ENCODE peak calls at places on chromosomes 11 and 22, in nine cellular contexts. One of them, this sample, is unnamed.

GRCh38 chr22:19044381-19044780 is 77.8 kb downstream of the DGCR2 start:
- DNase-seq in fibroblast of pulmonary artery: no peak
- DNase-seq in epithelial cell of proximal tubule: no peak
- DNase-seq in OCI-LY7: no peak
- DNase-seq in endodermal cell: no peak
- DNase-seq in fibroblast of lung: no peak
- DNase-seq in gastrocnemius medialis: no peak
- DNase-seq in uterus: no peak
- DNase-seq in HL-60: no peak
- DNase-seq in this sample: no peak

GRCh38 chr11:102138677-102139076 is 28.4 kb downstream of the YAP1 start:
- DNase-seq in uterus: no peak
- DNase-seq in gastrocnemius medialis: no peak
- DNase-seq in fibroblast of pulmonary artery: peak; percentile 81
- DNase-seq in epithelial cell of proximal tubule: no peak
- DNase-seq in fibroblast of lung: peak; percentile 96
- DNase-seq in endodermal cell: no peak
- DNase-seq in HL-60: no peak
- DNase-seq in OCI-LY7: no peak
- DNase-seq in this sample: no peak

GRCh38 chr22:46649176-46650077 is 29.2 kb downstream of the GRAMD4 start:
- DNase-seq in fibroblast of pulmonary artery: peak; percentile 81
- DNase-seq in epithelial cell of proximal tubule: no peak
- DNase-seq in HL-60: no peak
- DNase-seq in OCI-LY7: no peak
- DNase-seq in uterus: no peak
- DNase-seq in fibroblast of lung: no peak
- DNase-seq in gastrocnemius medialis: peak; percentile 67
- DNase-seq in endodermal cell: no peak
- DNase-seq in this sample: no peak

GRCh38 chr11:46413755-46414465 is 22.3 kb upstream of the CHRM4 start:
- DNase-seq in epithelial cell of proximal tubule: no peak
- DNase-seq in fibroblast of pulmonary artery: no peak
- DNase-seq in endodermal cell: no peak
- DNase-seq in OCI-LY7: no peak
- DNase-seq in fibroblast of lung: no peak
- DNase-seq in gastrocnemius medialis: no peak
- DNase-seq in HL-60: no peak
- DNase-seq in uterus: no peak
- DNase-seq in this sample: no peak

GRCh38 chr11:9950462-9950861 is 286.6 kb downstream of the SWAP70 start:
- DNase-seq in OCI-LY7: no peak
- DNase-seq in epithelial cell of proximal tubule: no peak
- DNase-seq in HL-60: no peak
- DNase-seq in fibroblast of pulmonary artery: no peak
- DNase-seq in fibroblast of lung: no peak
- DNase-seq in endodermal cell: no peak
- DNase-seq in gastrocnemius medialis: no peak
- DNase-seq in uterus: no peak
- DNase-seq in this sample: no peak

GRCh38 chr22:39278040-39278439 is 33.3 kb upstream of the PDGFB start:
- DNase-seq in epithelial cell of proximal tubule: no peak
- DNase-seq in OCI-LY7: no peak
- DNase-seq in fibroblast of pulmonary artery: peak; percentile 45
- DNase-seq in fibroblast of lung: peak; percentile 43
- DNase-seq in uterus: no peak
- DNase-seq in HL-60: no peak
- DNase-seq in endodermal cell: no peak
- DNase-seq in gastrocnemius medialis: peak; percentile 34
- DNase-seq in this sample: no peak

GRCh38 chr11:72688929-72689328 is 14.7 kb upstream of the PDE2A start:
- DNase-seq in fibroblast of pulmonary artery: no peak
- DNase-seq in HL-60: no peak
- DNase-seq in fibroblast of lung: no peak
- DNase-seq in gastrocnemius medialis: no peak
- DNase-seq in OCI-LY7: no peak
- DNase-seq in epithelial cell of proximal tubule: no peak
- DNase-seq in endodermal cell: no peak
- DNase-seq in uterus: no peak
- DNase-seq in this sample: no peak

GRCh38 chr22:38715176-38715764 is 9.5 kb downstream of the GTPBP1 start:
- DNase-seq in fibroblast of pulmonary artery: no peak
- DNase-seq in endodermal cell: no peak
- DNase-seq in uterus: no peak
- DNase-seq in fibroblast of lung: no peak
- DNase-seq in HL-60: no peak
- DNase-seq in OCI-LY7: no peak
- DNase-seq in epithelial cell of proximal tubule: no peak
- DNase-seq in gastrocnemius medialis: no peak
- DNase-seq in this sample: no peak

GRCh38 chr22:20016734-20017621 is at the start of gene ARVCF:
- DNase-seq in epithelial cell of proximal tubule: peak; percentile 30
- DNase-seq in endodermal cell: peak; percentile 97
- DNase-seq in fibroblast of pulmonary artery: peak; percentile 89
- DNase-seq in OCI-LY7: peak; percentile 90
- DNase-seq in HL-60: peak; percentile 83
- DNase-seq in fibroblast of lung: peak; percentile 88
- DNase-seq in gastrocnemius medialis: peak; percentile 92
- DNase-seq in uterus: peak; percentile 88
- DNase-seq in this sample: peak; percentile 60

GRCh38 chr22:25417792-25418191 is 146.7 kb upstream of the GRK3 start:
- DNase-seq in endodermal cell: no peak
- DNase-seq in gastrocnemius medialis: no peak
- DNase-seq in epithelial cell of proximal tubule: no peak
- DNase-seq in fibroblast of lung: no peak
- DNase-seq in uterus: no peak
- DNase-seq in HL-60: no peak
- DNase-seq in OCI-LY7: peak; percentile 29
- DNase-seq in fibroblast of pulmonary artery: no peak
- DNase-seq in this sample: no peak

GRCh38 chr11:101444164-101444563 is 139.6 kb downstream of the TRPC6 start:
- DNase-seq in HL-60: no peak
- DNase-seq in uterus: no peak
- DNase-seq in OCI-LY7: no peak
- DNase-seq in fibroblast of pulmonary artery: no peak
- DNase-seq in endodermal cell: no peak
- DNase-seq in epithelial cell of proximal tubule: no peak
- DNase-seq in gastrocnemius medialis: no peak
- DNase-seq in fibroblast of lung: no peak
- DNase-seq in this sample: no peak

GRCh38 chr11:102500829-102501228 is 29.7 kb downstream of the MMP7 start:
- DNase-seq in uterus: no peak
- DNase-seq in endodermal cell: no peak
- DNase-seq in OCI-LY7: no peak
- DNase-seq in HL-60: no peak
- DNase-seq in gastrocnemius medialis: no peak
- DNase-seq in fibroblast of lung: no peak
- DNase-seq in epithelial cell of proximal tubule: no peak
- DNase-seq in fibroblast of pulmonary artery: no peak
- DNase-seq in this sample: no peak

GRCh38 chr22:27605390-27605789 is 196.2 kb downstream of the MN1 start:
- DNase-seq in HL-60: no peak
- DNase-seq in OCI-LY7: no peak
- DNase-seq in epithelial cell of proximal tubule: no peak
- DNase-seq in gastrocnemius medialis: no peak
- DNase-seq in fibroblast of lung: no peak
- DNase-seq in endodermal cell: no peak
- DNase-seq in uterus: no peak
- DNase-seq in fibroblast of pulmonary artery: no peak
- DNase-seq in this sample: no peak

DNA sequence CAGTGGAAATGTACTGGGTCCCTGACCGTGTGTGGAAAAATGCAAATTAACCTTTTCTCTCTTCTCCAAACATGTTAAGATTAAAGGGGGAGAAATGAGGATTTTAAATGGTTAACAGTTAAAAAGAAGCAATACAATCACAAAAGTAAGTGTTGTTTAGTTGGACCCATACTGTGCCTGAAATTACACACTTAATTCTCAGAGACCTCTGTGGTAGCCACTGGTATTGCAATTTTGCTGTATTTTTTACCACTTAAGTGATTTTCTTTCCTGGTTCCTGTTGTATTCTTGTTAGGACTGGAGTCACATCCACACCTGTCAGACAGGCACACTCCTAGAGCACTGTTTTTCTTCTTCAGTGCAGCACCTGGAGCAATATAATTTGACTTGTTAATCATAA is 179.6 kb upstream of the PDGFD start:
- DNase-seq in uterus: no peak
- DNase-seq in HL-60: no peak
- DNase-seq in gastrocnemius medialis: no peak
- DNase-seq in epithelial cell of proximal tubule: no peak
- DNase-seq in endodermal cell: no peak
- DNase-seq in OCI-LY7: peak; percentile 5
- DNase-seq in fibroblast of pulmonary artery: peak; percentile 30
- DNase-seq in fibroblast of lung: peak; percentile 6
- DNase-seq in this sample: no peak
- TF ChIP-seq CTCF in uterus: no peak
- TF ChIP-seq CTCF in HL-60: peak; percentile 17
- TF ChIP-seq CTCF in gastrocnemius medialis: no peak
- TF ChIP-seq CTCF in epithelial cell of proximal tubule: peak; percentile 41
- TF ChIP-seq CTCF in endodermal cell: peak; percentile 71
- TF ChIP-seq CTCF in OCI-LY7: peak; percentile 57
- TF ChIP-seq CTCF in fibroblast of pulmonary artery: peak; percentile 46
- TF ChIP-seq CTCF in fibroblast of lung: peak; percentile 47
- TF ChIP-seq CTCF in this sample: peak; percentile 53

GRCh38 chr11:63670738-63671321 is 346 bp downstream of the ATL3 start:
- DNase-seq in epithelial cell of proximal tubule: no peak
- DNase-seq in uterus: peak; percentile 56
- DNase-seq in HL-60: no peak
- DNase-seq in gastrocnemius medialis: peak; percentile 27
- DNase-seq in OCI-LY7: peak; percentile 59
- DNase-seq in fibroblast of pulmonary artery: peak; percentile 54
- DNase-seq in endodermal cell: peak; percentile 84
- DNase-seq in fibroblast of lung: peak; percentile 42
- DNase-seq in this sample: no peak

GRCh38 chr11:63671322-63672155 is at the start of gene ATL3:
- DNase-seq in fibroblast of lung: peak; percentile 95
- DNase-seq in OCI-LY7: peak; percentile 98
- DNase-seq in uterus: peak; percentile 98
- DNase-seq in HL-60: peak; percentile 94
- DNase-seq in fibroblast of pulmonary artery: peak; percentile 97
- DNase-seq in epithelial cell of proximal tubule: peak; percentile 55
- DNase-seq in endodermal cell: peak; percentile 99
- DNase-seq in gastrocnemius medialis: peak; percentile 97
- DNase-seq in this sample: peak; percentile 91

GRCh38 chr11:63672934-63673539 is 1.9 kb upstream of the ATL3 start:
- DNase-seq in fibroblast of lung: no peak
- DNase-seq in endodermal cell: no peak
- DNase-seq in gastrocnemius medialis: no peak
- DNase-seq in fibroblast of pulmonary artery: no peak
- DNase-seq in uterus: no peak
- DNase-seq in OCI-LY7: no peak
- DNase-seq in HL-60: no peak
- DNase-seq in epithelial cell of proximal tubule: no peak
- DNase-seq in this sample: no peak

GRCh38 chr11:63673579-63673978 is 2.4 kb upstream of the ATL3 start:
- DNase-seq in gastrocnemius medialis: no peak
- DNase-seq in uterus: no peak
- DNase-seq in fibroblast of lung: peak; percentile 53
- DNase-seq in OCI-LY7: no peak
- DNase-seq in epithelial cell of proximal tubule: no peak
- DNase-seq in endodermal cell: peak; percentile 9
- DNase-seq in fibroblast of pulmonary artery: no peak
- DNase-seq in HL-60: no peak
- DNase-seq in this sample: no peak

DNA sequence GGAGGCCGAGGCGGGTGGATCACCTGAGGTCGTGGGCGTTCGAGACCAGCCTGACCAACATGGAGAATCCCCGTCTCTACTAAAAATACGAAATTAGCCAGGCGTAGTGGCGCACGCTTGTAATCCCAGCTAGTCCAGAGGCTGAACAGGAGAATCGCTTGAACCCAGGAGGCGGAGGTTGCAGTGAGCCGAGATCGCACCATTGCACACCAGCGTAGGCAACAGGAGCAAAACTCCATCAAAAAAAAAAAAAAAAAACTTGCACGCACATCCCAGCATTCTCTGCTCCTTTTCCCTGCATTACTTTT is 934 bp upstream of the ATL3 start:
- DNase-seq in endodermal cell: no peak
- DNase-seq in gastrocnemius medialis: no peak
- DNase-seq in uterus: no peak
- DNase-seq in epithelial cell of proximal tubule: no peak
- DNase-seq in HL-60: no peak
- DNase-seq in OCI-LY7: no peak
- DNase-seq in fibroblast of lung: no peak
- DNase-seq in fibroblast of pulmonary artery: no peak
- DNase-seq in this sample: no peak
- H3K4me3 ChIP-seq in endodermal cell: no peak overlapping the region
- H3K4me3 ChIP-seq in gastrocnemius medialis: no peak overlapping the region
- H3K4me3 ChIP-seq in uterus: no peak overlapping the region
- H3K4me3 ChIP-seq in epithelial cell of proximal tubule: peak overlapping the region; percentile 63
- H3K4me3 ChIP-seq in HL-60: no peak overlapping the region
- H3K4me3 ChIP-seq in OCI-LY7: peak overlapping the region; percentile 76
- H3K4me3 ChIP-seq in fibroblast of lung: no peak overlapping the region
- H3K4me3 ChIP-seq in fibroblast of pulmonary artery: no peak overlapping the region
- H3K4me3 ChIP-seq in this sample: no peak overlapping the region

GRCh38 chr22:32994046-32994827 is 63.9 kb downstream of the SYN3 start:
- DNase-seq in gastrocnemius medialis: no peak
- DNase-seq in uterus: no peak
- DNase-seq in OCI-LY7: no peak
- DNase-seq in fibroblast of pulmonary artery: no peak
- DNase-seq in HL-60: no peak
- DNase-seq in endodermal cell: no peak
- DNase-seq in fibroblast of lung: no peak
- DNase-seq in epithelial cell of proximal tubule: no peak
- DNase-seq in this sample: no peak
- TF ChIP-seq CTCF in gastrocnemius medialis: no peak
- TF ChIP-seq CTCF in uterus: no peak
- TF ChIP-seq CTCF in OCI-LY7: no peak
- TF ChIP-seq CTCF in fibroblast of pulmonary artery: no peak
- TF ChIP-seq CTCF in HL-60: no peak
- TF ChIP-seq CTCF in endodermal cell: no peak
- TF ChIP-seq CTCF in fibroblast of lung: no peak
- TF ChIP-seq CTCF in epithelial cell of proximal tubule: no peak
- TF ChIP-seq CTCF in this sample: no peak

GRCh38 chr11:35420371-35420770 is 1.0 kb upstream of the SLC1A2 start:
- DNase-seq in HL-60: no peak
- DNase-seq in epithelial cell of proximal tubule: no peak
- DNase-seq in fibroblast of pulmonary artery: no peak
- DNase-seq in endodermal cell: peak; percentile 65
- DNase-seq in gastrocnemius medialis: no peak
- DNase-seq in OCI-LY7: no peak
- DNase-seq in uterus: no peak
- DNase-seq in fibroblast of lung: peak; percentile 2
- DNase-seq in this sample: no peak
- H3K4me3 ChIP-seq in HL-60: no peak overlapping the region
- H3K4me3 ChIP-seq in epithelial cell of proximal tubule: no peak overlapping the region
- H3K4me3 ChIP-seq in fibroblast of pulmonary artery: no peak overlapping the region
- H3K4me3 ChIP-seq in endodermal cell: peak overlapping the region; percentile 81
- H3K4me3 ChIP-seq in gastrocnemius medialis: peak overlapping the region; percentile 47
- H3K4me3 ChIP-seq in OCI-LY7: no peak overlapping the region
- H3K4me3 ChIP-seq in uterus: no peak overlapping the region
- H3K4me3 ChIP-seq in fibroblast of lung: peak overlapping the region; percentile 54
- H3K4me3 ChIP-seq in this sample: no peak overlapping the region

This sample was measured in GM12864.